ENCODE peak calls at places on chromosomes 12 and 14, in ten cellular contexts. O, K, J, H, T, U, F, S, Q and D are unnamed samples.

GRCh38 chr14:61247935-61248334 is 33.2 kb downstream of the TMEM30B start:
- ATAC-seq in T (no peak), U (no peak), Q (no peak), S (no peak), K (peak; percentile 80), F (no peak), J (no peak), H (no peak), O (no peak), D (no peak)

GRCh38 chr12:48002773-48003218 is 1.5 kb downstream of the COL2A1 start:
- ATAC-seq in F (no peak), Q (no peak), H (peak; percentile 48), S (no peak), O (peak; percentile 59), T (peak; percentile 81), K (no peak), U (no peak), J (no peak), D (no peak)

GRCh38 chr14:103138483-103139370 is 15.5 kb downstream of the TNFAIP2 start:
- ATAC-seq in J (no peak), Q (no peak), U (no peak), F (no peak), K (no peak), O (no peak), S (no peak), H (peak; percentile 33), T (peak; percentile 4), D (no peak)

GRCh38 chr14:77123381-77124344 is 17.9 kb downstream of the ZDHHC22 start:
- ATAC-seq in T (peak; percentile 81), H (peak; percentile 92), U (no peak), S (no peak), O (no peak), F (no peak), Q (peak; percentile 98), J (peak; percentile 77), K (no peak), D (peak; percentile 98)

GRCh38 chr12:79439179-79439825 is 251.5 kb downstream of the PAWR start:
- ATAC-seq in Q (no peak), T (peak; percentile 45), O (no peak), F (no peak), K (no peak), S (no peak), J (no peak), U (no peak), H (no peak), D (no peak)

GRCh38 chr14:55071870-55072640 is 20.6 kb downstream of the MAPK1IP1L start:
- ATAC-seq in K (peak; percentile 78), H (peak; percentile 74), U (peak; percentile 92), T (peak; percentile 29), F (peak; percentile 82), O (peak; percentile 80), S (peak; percentile 85), J (no peak), Q (peak; percentile 93), D (peak; percentile 88)

GRCh38 chr12:121958521-121959240 is 40.3 kb downstream of the CFAP251 start:
- ATAC-seq in O (no peak), T (no peak), S (no peak), F (no peak), Q (no peak), K (no peak), J (no peak), H (no peak), U (no peak), D (peak; percentile 37)

GRCh38 chr12:25590021-25590721 is 37.1 kb upstream of the LMNTD1 start:
- ATAC-seq in T (peak; percentile 31), Q (no peak), H (peak; percentile 12), U (peak; percentile 95), F (peak; percentile 94), S (peak; percentile 90), J (no peak), O (no peak), K (peak; percentile 97), D (no peak)

GRCh38 chr14:68506645-68507405 is 286.0 kb downstream of the ZFP36L1 start:
- ATAC-seq in J (no peak), O (no peak), H (peak; percentile 84), U (peak; percentile 67), S (peak; percentile 64), Q (no peak), K (peak; percentile 69), F (peak; percentile 65), T (no peak), D (peak; percentile 40)

GRCh38 chr12:125121095-125121494 is 55.9 kb downstream of the AACS start:
- ATAC-seq in J (no peak), K (no peak), H (peak; percentile 71), Q (no peak), F (no peak), S (no peak), T (no peak), U (no peak), O (no peak), D (no peak)

GRCh38 chr12:103908877-103909276 is 21.3 kb upstream of the HSP90B1 start:
- ATAC-seq in S (no peak), O (peak; percentile 36), J (no peak), U (no peak), H (peak; percentile 78), K (no peak), F (no peak), Q (no peak), T (no peak), D (no peak)